ENCODE peak calls at places on chromosomes 16 and 17, in four cellular contexts. O is GM12878, J is GM12891, Y is K562. D is an unnamed sample.

GRCh38 chr16:1990336-1991134 is 765 bp downstream of the SYNGR3 start:
- DNase-seq in Y (peak; percentile 67), O (no peak), J (no peak), D (no peak)

GRCh38 chr17:30318190-30318589 is 15.7 kb downstream of the TMIGD1 start:
- DNase-seq in O (no peak), Y (no peak), J (no peak), D (no peak)

GRCh38 chr17:67425571-67426160 is 48.6 kb downstream of the PITPNC1 start:
- DNase-seq in Y (no peak), O (no peak), J (no peak), D (no peak)

GRCh38 chr17:72363336-72363620 is 242.5 kb downstream of the SOX9 start:
- DNase-seq in J (no peak), O (no peak), Y (no peak), D (no peak)

GRCh38 chr16:27365142-27366089 is 36.6 kb upstream of the IL21R start:
- DNase-seq in O (no peak), J (no peak), Y (no peak), D (no peak)

GRCh38 chr16:87048038-87048743 is 269.0 kb downstream of the C16orf95 start:
- DNase-seq in Y (no peak), J (no peak), O (no peak), D (no peak)

GRCh38 chr16:84361546-84361945 is 6.8 kb upstream of the ATP2C2 start:
- DNase-seq in J (no peak), Y (no peak), O (no peak), D (no peak)

GRCh38 chr17:13761221-13761620 is 159.5 kb upstream of the HS3ST3A1 start:
- DNase-seq in J (no peak), O (no peak), Y (no peak), D (no peak)

GRCh38 chr17:79465011-79466006 is 145.5 kb downstream of the RBFOX3 start:
- DNase-seq in Y (no peak), J (no peak), O (no peak), D (no peak)
- TF ChIP-seq SPI1 in Y (no peak), J (no peak), O (no peak), D (no peak)

GRCh38 chr17:32610027-32610650 is 123.3 kb downstream of the CDK5R1 start:
- DNase-seq in Y (no peak), J (no peak), O (no peak), D (no peak)

GRCh38 chr17:32610943-32611342 is 124.2 kb downstream of the CDK5R1 start:
- DNase-seq in Y (no peak), O (no peak), J (no peak), D (no peak)

GRCh38 chr17:32604966-32605365 is 118.2 kb downstream of the CDK5R1 start:
- DNase-seq in Y (no peak), O (no peak), J (no peak), D (no peak)

GRCh38 chr17:32609085-32609484 is 122.3 kb downstream of the CDK5R1 start:
- DNase-seq in J (peak; percentile 25), O (peak; percentile 59), Y (no peak), D (peak; percentile 87)

DNA sequence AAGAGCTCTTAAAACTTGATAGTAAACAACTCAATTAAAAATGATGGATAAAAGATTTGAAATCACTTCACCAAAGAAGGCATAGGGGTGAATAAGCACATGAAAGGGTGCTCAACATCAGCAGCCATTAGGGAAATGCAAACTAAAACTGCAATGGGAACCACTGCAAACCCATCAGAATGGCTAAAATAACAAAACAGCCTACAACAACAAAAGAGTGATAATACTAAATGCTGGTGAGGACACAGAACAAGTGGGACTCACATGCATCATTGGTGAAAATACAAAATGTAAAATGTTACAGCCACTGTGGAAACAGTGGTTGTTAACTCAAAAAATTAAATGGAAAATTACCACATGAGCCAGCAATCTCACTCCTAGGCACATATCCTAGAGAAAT is 121.5 kb downstream of the CDK5R1 start:
- DNase-seq in J (no peak), O (no peak), Y (no peak), D (no peak)
- TF ChIP-seq POLR2AphosphoS5 in J (no peak), O (no peak), Y (no peak), D (no peak)

GRCh38 chr16:54462766-54463165 is 176.2 kb upstream of the IRX3 start:
- DNase-seq in Y (no peak), O (no peak), J (no peak), D (no peak)

GRCh38 chr16:54462151-54462651 is 175.6 kb upstream of the IRX3 start:
- DNase-seq in Y (no peak), O (no peak), J (no peak), D (no peak)

GRCh38 chr16:54458923-54459322 is 172.3 kb upstream of the IRX3 start:
- DNase-seq in O (no peak), Y (no peak), J (no peak), D (no peak)

GRCh38 chr16:54459509-54460235 is 173.1 kb upstream of the IRX3 start:
- DNase-seq in O (no peak), Y (no peak), J (no peak), D (no peak)

DNA sequence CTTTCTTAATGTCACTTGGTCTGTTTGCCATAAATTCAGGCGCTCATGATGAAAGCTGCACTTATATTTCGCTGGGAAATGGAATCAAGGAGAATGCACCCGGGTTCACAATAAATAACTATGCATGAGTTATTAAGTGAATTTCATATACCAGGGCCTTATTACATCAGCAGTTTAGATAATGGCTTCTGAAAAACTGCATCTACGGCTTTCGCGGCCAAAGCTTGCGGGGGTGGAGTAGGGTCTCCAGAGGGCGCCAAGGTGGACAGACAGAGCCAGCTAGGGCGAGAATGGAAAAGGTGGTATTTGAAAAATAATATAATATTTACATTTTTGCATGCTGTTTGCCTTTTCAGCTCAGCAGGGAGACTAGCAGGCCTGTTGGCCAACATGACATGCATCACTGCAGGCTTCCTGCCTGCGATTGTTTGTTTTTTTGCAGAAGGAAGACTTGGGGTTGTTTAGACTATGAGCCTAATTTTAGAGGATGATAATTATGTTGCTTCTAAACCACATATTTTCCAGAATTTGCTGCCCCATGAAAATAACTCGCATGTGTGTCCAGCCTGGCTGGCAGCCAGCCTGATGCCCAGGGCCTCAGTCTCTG is 173.8 kb upstream of the IRX3 start:
- DNase-seq in J (no peak), Y (no peak), O (no peak), D (no peak)
- TF ChIP-seq SPI1 in J (no peak), Y (no peak), O (no peak), D (no peak)

DNA sequence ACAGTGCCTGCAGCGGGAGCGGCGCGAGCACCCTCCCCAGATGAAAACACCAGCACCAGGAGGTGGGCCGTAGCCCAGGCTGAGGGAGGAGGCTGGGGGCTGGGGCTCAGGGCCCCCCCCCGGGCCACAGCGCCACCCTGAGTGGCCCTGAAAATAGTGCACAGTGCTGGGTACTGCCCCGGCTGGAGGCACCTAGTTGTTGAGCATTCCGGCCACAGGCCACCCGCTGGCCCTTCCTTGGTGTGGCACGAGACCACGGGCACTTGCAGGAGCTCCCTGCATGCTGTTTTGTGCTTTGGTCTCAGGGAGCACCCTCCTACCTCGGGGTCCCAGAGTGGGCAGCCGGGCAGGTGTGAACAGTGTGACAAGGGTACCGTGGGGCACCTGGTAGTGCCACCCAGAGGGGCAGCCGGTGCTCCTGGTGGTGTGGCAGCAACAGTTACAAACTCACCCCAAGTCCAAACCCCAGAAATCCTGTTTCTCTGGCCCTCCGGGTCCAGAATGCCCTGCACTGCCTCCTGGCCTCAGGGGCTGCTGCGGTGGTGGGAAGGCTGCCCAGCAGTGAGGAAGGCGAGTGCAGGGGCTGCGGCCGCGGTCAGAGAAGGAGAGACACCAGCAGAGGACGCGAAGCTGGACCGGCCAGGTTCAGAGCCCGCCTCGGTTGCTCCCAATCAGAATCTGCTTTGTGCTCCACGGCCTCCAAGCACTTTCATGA is 11.9 kb downstream of the FSCN2 start:
- DNase-seq in J (no peak), Y (no peak), O (no peak), D (no peak)
- TF ChIP-seq POLR2AphosphoS5 in J (no peak), Y (no peak), O (no peak), D (no peak)

DNA sequence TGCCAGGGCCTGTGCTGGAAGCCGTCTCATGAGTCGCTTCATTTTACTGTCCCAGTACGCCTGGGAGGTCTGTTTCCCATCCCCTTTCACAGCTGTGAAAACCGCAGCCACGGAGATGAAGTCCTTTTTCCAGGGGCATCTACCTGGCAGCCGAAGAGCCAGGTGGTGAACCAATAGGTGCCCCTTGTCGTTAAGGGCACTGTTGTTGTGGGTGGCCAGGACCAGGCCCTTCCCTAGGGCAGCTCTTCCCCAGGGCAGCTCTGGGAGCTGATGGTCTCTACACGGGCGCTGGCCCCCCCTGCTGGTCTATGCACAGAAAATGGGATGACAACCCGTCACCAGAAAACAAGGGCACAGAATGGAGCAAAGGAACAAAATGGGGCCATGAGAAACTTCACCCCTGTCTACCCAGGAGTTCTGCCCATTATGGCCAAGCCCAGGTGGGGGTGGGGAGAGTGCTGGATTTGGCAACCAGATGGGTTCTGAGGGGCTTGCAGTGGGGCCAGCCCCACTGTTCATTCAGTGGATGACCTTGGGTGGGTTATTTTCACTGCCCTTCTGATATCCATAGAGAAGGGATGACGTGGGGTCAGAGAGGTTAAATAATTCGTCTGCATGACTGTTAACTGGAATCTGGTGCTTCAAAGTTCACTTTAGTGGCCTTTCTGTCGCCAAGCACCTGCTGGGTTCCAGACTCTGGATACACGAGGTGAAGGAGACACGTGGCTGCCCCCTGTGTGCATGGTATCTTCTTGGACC is 11.5 kb downstream of the RMI2 start:
- DNase-seq in Y (peak; percentile 79), J (no peak), O (no peak), D (peak; percentile 74)
- TF ChIP-seq SPI1 in Y (no peak), J (no peak), O (no peak), D (no peak)

GRCh38 chr17:80859004-80859941 is 132.4 kb upstream of the CHMP6 start:
- DNase-seq in O (no peak), Y (no peak), J (no peak), D (no peak)
- TF ChIP-seq POLR2AphosphoS5 in O (no peak), Y (no peak), J (no peak), D (no peak)

DNA sequence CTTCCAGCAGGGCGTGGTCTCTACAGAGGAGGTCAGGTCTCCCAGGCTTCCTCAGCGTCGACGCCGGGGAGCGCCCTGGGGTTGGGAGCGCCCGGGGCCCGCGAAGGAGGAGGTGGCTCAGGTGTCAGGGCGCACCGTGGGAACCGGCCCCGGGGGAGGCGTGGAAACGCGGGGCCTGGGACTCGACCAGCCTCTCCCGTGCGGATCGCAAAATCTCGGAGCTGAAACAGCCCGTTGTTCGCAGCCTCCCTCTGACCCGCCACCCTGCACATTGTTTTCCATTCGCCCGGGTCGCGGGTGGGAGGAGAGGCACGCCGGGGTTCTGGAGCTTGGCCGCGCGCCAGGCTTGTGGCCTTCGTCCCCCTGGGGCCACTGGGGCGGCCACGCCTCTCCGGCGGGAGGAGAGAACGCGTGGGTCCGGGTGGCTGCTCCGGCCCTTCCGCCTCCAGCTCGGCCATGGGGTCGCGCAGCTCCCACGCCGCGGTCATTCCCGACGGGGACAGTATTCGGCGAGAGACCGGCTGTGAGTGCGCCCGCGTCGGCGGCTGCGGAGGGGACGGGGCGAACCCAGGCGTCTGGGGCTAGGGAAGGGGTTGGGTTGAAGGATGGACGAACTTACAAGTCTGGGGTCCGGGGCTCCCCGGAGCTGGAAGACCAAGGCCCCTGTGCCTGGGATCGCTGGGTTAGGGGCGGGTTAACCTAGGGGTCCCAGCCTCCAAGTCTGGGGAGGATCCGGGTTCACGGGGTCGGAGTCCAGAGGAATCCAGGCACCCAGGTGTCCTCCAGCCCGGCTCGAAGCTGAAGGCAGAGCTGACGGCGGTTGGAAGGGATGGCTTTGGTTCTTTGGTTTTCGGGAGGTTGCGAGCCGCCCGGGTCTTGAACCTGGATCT is at the start of gene CHP2:
- DNase-seq in O (no peak), J (no peak), Y (peak; percentile 84), D (no peak)
- TF ChIP-seq SPI1 in O (no peak), J (no peak), Y (no peak), D (no peak)